ENCODE peak calls at places on chromosomes 6 and 20, in six cellular contexts. D is GM12878, O is GM12891, T is HepG2, C is K562, A is H1. W is an unnamed sample.

GRCh38 chr6:112237644-112238043 is 16.7 kb downstream of the LAMA4 start:
- DNase-seq in D (no peak), O (no peak), T (no peak), C (no peak), A (no peak), W (no peak)

GRCh38 chr6:158818580-158819212 is 472 bp downstream of the EZR start:
- DNase-seq in D (no peak), O (peak), T (peak), C (peak), A (peak), W (peak)

GRCh38 chr6:23656257-23656731 is 469.7 kb upstream of the NRSN1 start:
- DNase-seq in D (no peak), O (no peak), T (no peak), C (no peak), A (no peak), W (no peak)

GRCh38 chr6:5086294-5086890 is 1.3 kb downstream of the PPP1R3G start:
- DNase-seq in D (no peak), O (no peak), T (no peak), C (no peak), A (peak), W (no peak)

GRCh38 chr6:2765166-2765895 is at the start of gene WRNIP1:
- DNase-seq in D (peak), O (peak), T (peak), C (peak), A (peak), W (peak)

GRCh38 chr20:51750037-51750769 is 18.0 kb downstream of the ATP9A start:
- DNase-seq in D (no peak), O (no peak), T (peak), C (no peak), A (no peak), W (no peak)

GRCh38 chr6:5766260-5766659 is 240.5 kb downstream of the NRN1 start:
- DNase-seq in D (no peak), O (no peak), T (no peak), C (no peak), A (no peak), W (no peak)

GRCh38 chr6:7157752-7158616 is 50.2 kb downstream of the RREB1 start:
- DNase-seq in D (no peak), O (no peak), T (no peak), C (no peak), A (no peak), W (no peak)

GRCh38 chr20:32594204-32594603 is 9.1 kb upstream of the NOL4L start:
- DNase-seq in D (no peak), O (no peak), T (no peak), C (no peak), A (no peak), W (no peak)

GRCh38 chr6:3696525-3696924 is 55.0 kb downstream of the PXDC1 start:
- DNase-seq in D (no peak), O (no peak), T (no peak), C (no peak), A (no peak), W (no peak)

GRCh38 chr20:38032585-38033329 is 499 bp downstream of the TTI1 start:
- DNase-seq in D (no peak), O (no peak), T (peak), C (no peak), A (no peak), W (no peak)

GRCh38 chr6:156010-156409 is 136.3 kb upstream of the DUSP22 start:
- DNase-seq in D (no peak), O (no peak), T (no peak), C (no peak), A (no peak), W (no peak)

GRCh38 chr6:90399970-90400369 is 103.3 kb upstream of the BACH2 start:
- DNase-seq in D (no peak), O (no peak), T (no peak), C (no peak), A (no peak), W (no peak)

GRCh38 chr6:111487656-111488055 is 4.6 kb upstream of the REV3L start:
- DNase-seq in D (peak), O (no peak), T (no peak), C (no peak), A (no peak), W (no peak)

GRCh38 chr6:43812850-43813584 is 43.0 kb downstream of the VEGFA start:
- DNase-seq in D (peak), O (no peak), T (no peak), C (no peak), A (no peak), W (no peak)

GRCh38 chr6:35919827-35920751 is 809 bp downstream of the SRPK1 start:
- DNase-seq in D (no peak), O (peak), T (peak), C (peak), A (peak), W (no peak)

GRCh38 chr6:149480502-149481280 is 4.1 kb downstream of the ZC3H12D start:
- DNase-seq in D (no peak), O (no peak), T (no peak), C (no peak), A (no peak), W (no peak)

DNA sequence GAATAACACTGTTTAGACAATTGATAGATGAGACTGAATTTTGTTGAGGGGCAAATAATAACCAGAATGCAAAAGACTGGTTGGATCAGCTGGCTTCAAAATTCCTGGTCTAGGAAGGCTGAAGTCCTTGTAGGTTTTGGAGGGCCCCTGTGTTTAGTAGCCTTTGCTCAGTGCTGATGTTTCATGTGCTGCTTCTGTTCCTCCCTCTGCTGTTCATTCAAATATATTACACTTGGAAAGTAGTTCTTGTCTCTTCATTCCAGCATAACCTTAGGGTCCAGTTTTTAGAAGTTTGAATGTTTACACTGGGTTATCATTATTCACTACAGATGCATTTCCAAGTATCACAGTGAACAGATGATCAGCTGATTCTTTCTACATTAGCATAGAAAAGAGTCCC is 72.5 kb downstream of the FLRT3 start:
- DNase-seq in D (no peak), O (no peak), T (peak), C (no peak), A (no peak), W (no peak)
- TF ChIP-seq TAF1 in D (no peak), O (no peak), T (no peak), C (no peak), A (no peak), W (no peak)

GRCh38 chr6:106147476-106147875 is 61.3 kb downstream of the PRDM1 start:
- DNase-seq in D (no peak), O (no peak), T (no peak), C (no peak), A (no peak), W (no peak)
- TF ChIP-seq POLR2AphosphoS5 in D (no peak), O (no peak), T (no peak), C (no peak), A (no peak), W (no peak)

DNA sequence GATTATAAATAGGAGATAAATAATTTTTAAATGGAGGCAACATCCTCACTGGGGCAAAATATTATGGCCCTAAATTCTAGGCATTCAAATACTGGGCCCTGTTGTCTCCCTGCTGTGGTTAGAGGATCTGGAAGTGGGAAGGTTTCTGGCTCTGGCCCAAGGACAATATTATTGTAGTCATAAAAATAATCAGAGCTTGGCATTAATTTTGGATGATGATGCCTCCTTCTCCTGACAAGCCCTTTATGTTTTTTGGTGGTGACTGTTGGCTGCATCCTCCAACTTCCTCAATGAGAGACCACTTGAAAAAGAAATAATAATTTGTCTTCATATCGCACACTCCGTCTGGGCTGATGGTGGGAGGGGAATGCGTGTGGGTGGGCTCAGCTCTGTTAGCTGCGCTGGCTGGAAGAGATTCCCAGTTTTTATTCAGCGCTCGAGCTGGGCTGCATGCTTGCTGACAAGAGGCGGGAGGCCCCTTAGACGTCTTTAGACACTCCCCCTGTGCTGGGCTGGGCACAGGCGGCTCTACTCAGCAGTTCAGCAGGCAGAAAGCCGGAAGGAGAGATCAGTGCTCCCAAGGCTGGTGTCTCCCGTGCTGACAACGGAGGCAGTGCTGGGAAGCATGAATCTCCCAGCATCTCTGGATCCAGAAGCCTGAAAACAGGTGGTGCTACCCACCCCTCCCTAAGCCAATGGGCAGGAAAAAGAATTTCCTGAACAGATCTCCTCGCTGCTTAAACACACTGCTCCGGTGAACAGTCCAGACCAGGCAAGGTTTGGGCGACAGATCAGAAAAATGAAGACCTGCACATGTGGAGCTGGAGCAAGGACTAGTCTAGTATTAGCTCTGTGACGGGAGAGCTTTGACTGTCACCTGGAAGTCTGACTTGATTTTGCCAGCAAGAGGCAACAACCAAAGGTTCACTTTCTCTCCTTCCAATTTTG is 97.7 kb downstream of the SYCP2 start:
- DNase-seq in D (no peak), O (no peak), T (no peak), C (no peak), A (peak), W (no peak)
- TF ChIP-seq POLR2A in D (no peak), O (no peak), T (no peak), C (no peak), A (no peak), W (no peak)

GRCh38 chr6:31114970-31115849 is 610 bp downstream of the PSORS1C1 start:
- DNase-seq in D (no peak), O (no peak), T (peak), C (peak), A (no peak), W (no peak)
- TF ChIP-seq TAF1 in D (no peak), O (no peak), T (no peak), C (no peak), A (no peak), W (no peak)

W was measured in GM12892.